ENCODE peak calls at places on chromosomes 6 and 20, in eight cellular contexts. O, W, M, Y, L, F, P and U are unnamed samples.

GRCh38 chr20:9293145-9293544 is 221.2 kb upstream of the LAMP5 start:
- DNase-seq in O (no peak), W (no peak), M (no peak), Y (no peak), L (no peak), F (no peak), P (no peak), U (no peak)

GRCh38 chr20:16119909-16120308 is 453.3 kb downstream of the KIF16B start:
- DNase-seq in O (no peak), W (no peak), M (no peak), Y (no peak), L (no peak), F (no peak), P (no peak), U (no peak)

GRCh38 chr6:37569999-37570776 is 70.5 kb upstream of the CCDC167 start:
- DNase-seq in O (no peak), W (no peak), M (no peak), Y (peak), L (no peak), F (no peak), P (no peak), U (no peak)

GRCh38 chr6:138765896-138766487 is 7.6 kb upstream of the CCDC28A start:
- DNase-seq in O (no peak), W (no peak), M (no peak), Y (peak), L (no peak), F (no peak), P (no peak), U (no peak)

GRCh38 chr6:142702501-142703460 is 242.2 kb downstream of the HIVEP2 start:
- DNase-seq in O (peak), W (no peak), M (peak), Y (peak), L (no peak), F (no peak), P (no peak), U (no peak)

GRCh38 chr20:2946988-2947961 is 74.0 kb downstream of the PTPRA start:
- DNase-seq in O (no peak), W (no peak), M (no peak), Y (peak), L (no peak), F (no peak), P (no peak), U (no peak)

GRCh38 chr6:119179842-119180241 is 101.4 kb upstream of the FAM184A start:
- DNase-seq in O (no peak), W (no peak), M (no peak), Y (no peak), L (no peak), F (no peak), P (no peak), U (peak)

GRCh38 chr6:142846883-142847287 is 98.1 kb downstream of the HIVEP2 start:
- DNase-seq in O (no peak), W (no peak), M (no peak), Y (no peak), L (no peak), F (no peak), P (no peak), U (no peak)

GRCh38 chr20:21053002-21053762 is 53.0 kb downstream of the LINC00237 start:
- DNase-seq in O (no peak), W (no peak), M (no peak), Y (peak), L (no peak), F (no peak), P (no peak), U (no peak)

GRCh38 chr6:96657344-96657743 is 94.4 kb downstream of the FHL5 start:
- DNase-seq in O (no peak), W (no peak), M (no peak), Y (no peak), L (no peak), F (no peak), P (no peak), U (no peak)

GRCh38 chr6:169566319-169566718 is 135.5 kb downstream of the WDR27 start:
- DNase-seq in O (no peak), W (no peak), M (no peak), Y (no peak), L (no peak), F (no peak), P (no peak), U (no peak)

GRCh38 chr20:10434467-10434831 is 427 bp upstream of the MKKS start:
- DNase-seq in O (peak), W (peak), M (peak), Y (peak), L (peak), F (peak), P (peak), U (peak)

GRCh38 chr6:1766663-1767062 is 156.9 kb downstream of the FOXC1 start:
- DNase-seq in O (no peak), W (no peak), M (no peak), Y (no peak), L (no peak), F (no peak), P (no peak), U (no peak)

GRCh38 chr20:62117362-62117646 is 5.0 kb upstream of the LSM14B start:
- DNase-seq in O (no peak), W (no peak), M (no peak), Y (no peak), L (no peak), F (no peak), P (no peak), U (no peak)

GRCh38 chr20:9635756-9636155 is 121.4 kb downstream of the LAMP5 start:
- DNase-seq in O (no peak), W (no peak), M (no peak), Y (no peak), L (no peak), F (no peak), P (no peak), U (no peak)

GRCh38 chr6:163132050-163132750 is 282.3 kb upstream of the QKI start:
- DNase-seq in O (no peak), W (no peak), M (no peak), Y (no peak), L (no peak), F (no peak), P (no peak), U (no peak)

GRCh38 chr6:142384455-142385332 is 82.9 kb downstream of the ADGRG6 start:
- DNase-seq in O (no peak), W (no peak), M (no peak), Y (no peak), L (no peak), F (no peak), P (no peak), U (no peak)

GRCh38 chr20:22771706-22772105 is 187.3 kb upstream of the FOXA2 start:
- DNase-seq in O (no peak), W (no peak), M (no peak), Y (no peak), L (no peak), F (no peak), P (no peak), U (no peak)

GRCh38 chr6:137094411-137095008 is 49.7 kb upstream of the IL20RA start:
- DNase-seq in O (peak), W (peak), M (peak), Y (peak), L (peak), F (peak), P (peak), U (peak)

GRCh38 chr6:134502614-134503541 is 185.0 kb upstream of the SGK1 start:
- DNase-seq in O (no peak), W (no peak), M (peak), Y (peak), L (no peak), F (no peak), P (no peak), U (no peak)

GRCh38 chr6:74753883-74754600 is 451.8 kb downstream of the COL12A1 start:
- DNase-seq in O (no peak), W (no peak), M (no peak), Y (no peak), L (no peak), F (no peak), P (no peak), U (no peak)

GRCh38 chr6:30163090-30163917 is at the start of gene TRIM15:
- DNase-seq in O (no peak), W (no peak), M (no peak), Y (no peak), L (peak), F (peak), P (no peak), U (peak)

GRCh38 chr6:158514991-158515390 is 44.9 kb upstream of the TMEM181 start:
- DNase-seq in O (no peak), W (no peak), M (no peak), Y (no peak), L (no peak), F (no peak), P (no peak), U (no peak)

GRCh38 chr6:137552146-137552545 is 58.0 kb upstream of the OLIG3 start:
- DNase-seq in O (no peak), W (no peak), M (no peak), Y (no peak), L (no peak), F (no peak), P (no peak), U (no peak)